ENCODE peak calls at places on chromosomes 3 and 15, in four cellular contexts. One of them, this sample, is unnamed.
A peak's percentile ranks its signal among the peaks of the same experiment; 100 is the strongest.

GRCh38 chr3:114079761-114080160 is 23.2 kb downstream of the QTRT2 start:
- DNase-seq in brain microvascular endothelial cell: peak; percentile 11
- DNase-seq in OCI-LY7: no peak
- DNase-seq in Panc1: no peak
- DNase-seq in this sample: no peak

GRCh38 chr3:185409957-185410356 is 47.0 kb downstream of the MAP3K13 start:
- DNase-seq in OCI-LY7: no peak
- DNase-seq in Panc1: no peak
- DNase-seq in brain microvascular endothelial cell: no peak
- DNase-seq in this sample: no peak

GRCh38 chr3:148820885-148821284 is 6.7 kb upstream of the CPB1 start:
- DNase-seq in brain microvascular endothelial cell: no peak
- DNase-seq in OCI-LY7: no peak
- DNase-seq in Panc1: no peak
- DNase-seq in this sample: no peak

GRCh38 chr3:185594073-185594472 is 8.0 kb downstream of the SENP2 start:
- DNase-seq in Panc1: no peak
- DNase-seq in OCI-LY7: no peak
- DNase-seq in brain microvascular endothelial cell: no peak
- DNase-seq in this sample: no peak

GRCh38 chr3:98914210-98915080 is 12.9 kb upstream of the DCBLD2 start:
- DNase-seq in Panc1: no peak
- DNase-seq in OCI-LY7: no peak
- DNase-seq in brain microvascular endothelial cell: no peak
- DNase-seq in this sample: no peak

GRCh38 chr3:39812537-39812936 is 3.1 kb downstream of the MYRIP start:
- DNase-seq in OCI-LY7: no peak
- DNase-seq in Panc1: no peak
- DNase-seq in brain microvascular endothelial cell: no peak
- DNase-seq in this sample: no peak

GRCh38 chr15:74208901-74209559 is 6.4 kb upstream of the STRA6 start:
- DNase-seq in Panc1: no peak
- DNase-seq in brain microvascular endothelial cell: no peak
- DNase-seq in OCI-LY7: no peak
- DNase-seq in this sample: no peak

GRCh38 chr15:43883571-43883970 is 56.8 kb downstream of the WDR76 start:
- DNase-seq in OCI-LY7: no peak
- DNase-seq in brain microvascular endothelial cell: no peak
- DNase-seq in Panc1: no peak
- DNase-seq in this sample: no peak

GRCh38 chr3:99731499-99731898 is 86.2 kb upstream of the CMSS1 start:
- DNase-seq in Panc1: no peak
- DNase-seq in brain microvascular endothelial cell: no peak
- DNase-seq in OCI-LY7: no peak
- DNase-seq in this sample: no peak

GRCh38 chr15:69035205-69035917 is 20.9 kb downstream of the NOX5 start:
- DNase-seq in OCI-LY7: no peak
- DNase-seq in brain microvascular endothelial cell: no peak
- DNase-seq in Panc1: no peak
- DNase-seq in this sample: no peak

GRCh38 chr3:117355566-117355965 is 646.0 kb downstream of the TUSC7 start:
- DNase-seq in brain microvascular endothelial cell: no peak
- DNase-seq in OCI-LY7: no peak
- DNase-seq in Panc1: no peak
- DNase-seq in this sample: no peak

GRCh38 chr3:72343078-72343477 is 505.2 kb downstream of the SHQ1 start:
- DNase-seq in brain microvascular endothelial cell: peak; percentile 26
- DNase-seq in OCI-LY7: no peak
- DNase-seq in Panc1: no peak
- DNase-seq in this sample: no peak

GRCh38 chr3:61080737-61081445 is 170.4 kb downstream of the FHIT start:
- DNase-seq in OCI-LY7: no peak
- DNase-seq in brain microvascular endothelial cell: no peak
- DNase-seq in Panc1: no peak
- DNase-seq in this sample: no peak

GRCh38 chr3:55704521-55704920 is 217.4 kb upstream of the WNT5A start:
- DNase-seq in brain microvascular endothelial cell: peak; percentile 23
- DNase-seq in OCI-LY7: no peak
- DNase-seq in Panc1: no peak
- DNase-seq in this sample: no peak

GRCh38 chr3:13285007-13285567 is 135.0 kb downstream of the NUP210 start:
- DNase-seq in OCI-LY7: no peak
- DNase-seq in brain microvascular endothelial cell: no peak
- DNase-seq in Panc1: no peak
- DNase-seq in this sample: no peak

GRCh38 chr3:179895367-179895766 is 141.4 kb downstream of the PEX5L start:
- DNase-seq in brain microvascular endothelial cell: no peak
- DNase-seq in OCI-LY7: no peak
- DNase-seq in Panc1: no peak
- DNase-seq in this sample: no peak

GRCh38 chr15:94168250-94168649 is 63.1 kb upstream of the MCTP2 start:
- DNase-seq in brain microvascular endothelial cell: no peak
- DNase-seq in OCI-LY7: peak; percentile 35
- DNase-seq in Panc1: no peak
- DNase-seq in this sample: no peak

GRCh38 chr3:42080452-42080872 is 10.7 kb upstream of the TRAK1 start:
- DNase-seq in Panc1: no peak
- DNase-seq in OCI-LY7: no peak
- DNase-seq in brain microvascular endothelial cell: no peak
- DNase-seq in this sample: no peak

GRCh38 chr3:36784012-36784763 is 19.8 kb upstream of the DCLK3 start:
- DNase-seq in brain microvascular endothelial cell: no peak
- DNase-seq in OCI-LY7: no peak
- DNase-seq in Panc1: no peak
- DNase-seq in this sample: no peak

GRCh38 chr3:118408431-118408830 is 626.2 kb downstream of the IGSF11 start:
- DNase-seq in brain microvascular endothelial cell: no peak
- DNase-seq in OCI-LY7: no peak
- DNase-seq in Panc1: no peak
- DNase-seq in this sample: no peak

GRCh38 chr3:134381048-134381447 is 6.8 kb upstream of the AMOTL2 start:
- DNase-seq in Panc1: no peak
- DNase-seq in brain microvascular endothelial cell: no peak
- DNase-seq in OCI-LY7: no peak
- DNase-seq in this sample: no peak

GRCh38 chr15:50933353-50933752 is 24.9 kb downstream of the AP4E1 start:
- DNase-seq in brain microvascular endothelial cell: no peak
- DNase-seq in Panc1: no peak
- DNase-seq in OCI-LY7: no peak
- DNase-seq in this sample: no peak

GRCh38 chr15:78855746-78856145 is 16.9 kb upstream of the MORF4L1 start:
- DNase-seq in OCI-LY7: no peak
- DNase-seq in Panc1: no peak
- DNase-seq in brain microvascular endothelial cell: no peak
- DNase-seq in this sample: no peak

GRCh38 chr3:112303811-112304325 is 9.9 kb upstream of the SLC9C1 start:
- DNase-seq in Panc1: no peak
- DNase-seq in brain microvascular endothelial cell: peak; percentile 20
- DNase-seq in OCI-LY7: peak; percentile 50
- DNase-seq in this sample: peak; percentile 10

GRCh38 chr3:188881954-188882641 is 289.7 kb upstream of the TPRG1 start:
- DNase-seq in Panc1: peak; percentile 82
- DNase-seq in OCI-LY7: no peak
- DNase-seq in brain microvascular endothelial cell: peak; percentile 29
- DNase-seq in this sample: no peak

GRCh38 chr3:165919284-165919683 is 82.1 kb upstream of the BCHE start:
- DNase-seq in OCI-LY7: no peak
- DNase-seq in brain microvascular endothelial cell: no peak
- DNase-seq in Panc1: no peak
- DNase-seq in this sample: no peak

GRCh38 chr15:64137226-64137833 is 14.2 kb upstream of the SNX22 start:
- DNase-seq in brain microvascular endothelial cell: no peak
- DNase-seq in Panc1: no peak
- DNase-seq in OCI-LY7: peak; percentile 38
- DNase-seq in this sample: no peak

GRCh38 chr3:127749787-127750225 is 72.5 kb downstream of the MGLL start:
- DNase-seq in Panc1: no peak
- DNase-seq in OCI-LY7: peak; percentile 47
- DNase-seq in brain microvascular endothelial cell: no peak
- DNase-seq in this sample: no peak

GRCh38 chr15:75640483-75641175 is 605 bp upstream of the IMP3 start:
- DNase-seq in brain microvascular endothelial cell: peak; percentile 39
- DNase-seq in OCI-LY7: peak; percentile 83
- DNase-seq in Panc1: peak; percentile 76
- DNase-seq in this sample: peak; percentile 24

GRCh38 chr3:183309276-183309675 is 56.2 kb downstream of the B3GNT5 start:
- DNase-seq in Panc1: no peak
- DNase-seq in brain microvascular endothelial cell: no peak
- DNase-seq in OCI-LY7: no peak
- DNase-seq in this sample: no peak

GRCh38 chr15:68375191-68375631 is 56.8 kb downstream of the ITGA11 start:
- DNase-seq in Panc1: no peak
- DNase-seq in brain microvascular endothelial cell: no peak
- DNase-seq in OCI-LY7: no peak
- DNase-seq in this sample: no peak

DNA sequence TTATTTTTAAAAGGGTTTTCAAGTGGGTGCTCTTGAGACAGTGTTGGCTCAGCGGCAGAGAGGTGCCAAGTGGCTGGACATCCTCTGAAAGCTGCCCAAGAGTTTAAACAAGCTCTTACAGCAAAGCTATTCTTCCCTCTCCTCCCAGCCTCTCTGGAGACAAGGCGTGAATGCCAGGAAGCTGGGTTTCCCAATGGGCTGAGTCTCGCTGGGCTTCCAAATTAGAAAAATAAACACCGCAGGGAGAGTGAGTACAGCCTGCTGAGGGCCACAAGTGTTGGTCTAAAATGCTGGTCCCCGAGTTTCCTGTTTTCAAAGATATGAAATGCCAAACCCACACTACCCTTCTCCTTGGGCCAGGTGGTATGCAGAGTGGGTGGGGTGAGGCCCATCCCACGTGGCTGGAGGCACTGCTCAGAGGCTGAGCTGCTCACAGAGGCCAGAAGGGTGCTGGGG is 36.4 kb downstream of the ZDHHC3 start:
- DNase-seq in brain microvascular endothelial cell: no peak
- DNase-seq in OCI-LY7: no peak
- DNase-seq in Panc1: no peak
- DNase-seq in this sample: no peak
- H3K27ac ChIP-seq in brain microvascular endothelial cell: no peak overlapping the region
- H3K27ac ChIP-seq in OCI-LY7: no peak overlapping the region
- H3K27ac ChIP-seq in Panc1: no peak overlapping the region
- H3K27ac ChIP-seq in this sample: no peak overlapping the region

GRCh38 chr15:33204087-33204486 is 9.6 kb upstream of the FMN1 start:
- DNase-seq in Panc1: no peak
- DNase-seq in OCI-LY7: no peak
- DNase-seq in brain microvascular endothelial cell: no peak
- DNase-seq in this sample: no peak

GRCh38 chr15:33200903-33201302 is 6.4 kb upstream of the FMN1 start:
- DNase-seq in brain microvascular endothelial cell: no peak
- DNase-seq in OCI-LY7: no peak
- DNase-seq in Panc1: no peak
- DNase-seq in this sample: no peak

GRCh38 chr15:33197636-33198035 is 3.1 kb upstream of the FMN1 start:
- DNase-seq in OCI-LY7: no peak
- DNase-seq in brain microvascular endothelial cell: no peak
- DNase-seq in Panc1: no peak
- DNase-seq in this sample: no peak

GRCh38 chr15:33200444-33200843 is 5.9 kb upstream of the FMN1 start:
- DNase-seq in brain microvascular endothelial cell: no peak
- DNase-seq in Panc1: no peak
- DNase-seq in OCI-LY7: no peak
- DNase-seq in this sample: no peak

GRCh38 chr15:33201376-33202189 is 7.1 kb upstream of the FMN1 start:
- DNase-seq in brain microvascular endothelial cell: peak; percentile 47
- DNase-seq in Panc1: peak; percentile 95
- DNase-seq in OCI-LY7: peak; percentile 50
- DNase-seq in this sample: peak; percentile 41
- TF ChIP-seq CTCF in brain microvascular endothelial cell: peak; percentile 47
- TF ChIP-seq CTCF in Panc1: peak; percentile 47
- TF ChIP-seq CTCF in OCI-LY7: peak; percentile 58
- TF ChIP-seq CTCF in this sample: peak; percentile 31

GRCh38 chr3:150271578-150271930 is 136.5 kb upstream of the TSC22D2 start:
- DNase-seq in brain microvascular endothelial cell: no peak
- DNase-seq in OCI-LY7: no peak
- DNase-seq in Panc1: no peak
- DNase-seq in this sample: no peak

GRCh38 chr3:150268426-150269321 is 139.4 kb upstream of the TSC22D2 start:
- DNase-seq in OCI-LY7: no peak
- DNase-seq in Panc1: peak; percentile 81
- DNase-seq in brain microvascular endothelial cell: no peak
- DNase-seq in this sample: no peak

GRCh38 chr3:150270883-150271577 is 137.1 kb upstream of the TSC22D2 start:
- DNase-seq in brain microvascular endothelial cell: no peak
- DNase-seq in OCI-LY7: no peak
- DNase-seq in Panc1: no peak
- DNase-seq in this sample: no peak

GRCh38 chr3:150267288-150267687 is 140.8 kb upstream of the TSC22D2 start:
- DNase-seq in Panc1: no peak
- DNase-seq in OCI-LY7: no peak
- DNase-seq in brain microvascular endothelial cell: no peak
- DNase-seq in this sample: no peak

GRCh38 chr3:150269526-150269925 is 138.6 kb upstream of the TSC22D2 start:
- DNase-seq in OCI-LY7: no peak
- DNase-seq in brain microvascular endothelial cell: no peak
- DNase-seq in Panc1: no peak
- DNase-seq in this sample: no peak
- H3K27ac ChIP-seq in OCI-LY7: no peak overlapping the region
- H3K27ac ChIP-seq in brain microvascular endothelial cell: no peak overlapping the region
- H3K27ac ChIP-seq in Panc1: peak overlapping the region; percentile 52
- H3K27ac ChIP-seq in this sample: no peak overlapping the region

GRCh38 chr15:65195542-65196026 is 10.4 kb upstream of the CLPX start:
- DNase-seq in brain microvascular endothelial cell: no peak
- DNase-seq in Panc1: no peak
- DNase-seq in OCI-LY7: no peak
- DNase-seq in this sample: no peak
- TF ChIP-seq CTCF in brain microvascular endothelial cell: no peak
- TF ChIP-seq CTCF in Panc1: no peak
- TF ChIP-seq CTCF in OCI-LY7: no peak
- TF ChIP-seq CTCF in this sample: no peak